ENCODE peak calls at places on chromosomes 5 and 9, in five cellular contexts. Q, P, F, C and Y are unnamed samples.

GRCh38 chr5:59188415-59189225 is 605.7 kb downstream of the RAB3C start:
- DNase-seq in Q (peak; percentile 81), P (peak; percentile 71), F (no peak), C (peak; percentile 40), Y (peak; percentile 65)

GRCh38 chr5:82176115-82176514 is 102.0 kb downstream of the RPS23 start:
- DNase-seq in Q (peak; percentile 16), P (no peak), F (no peak), C (no peak), Y (no peak)

GRCh38 chr5:124908603-124909451 is 162.4 kb upstream of the ZNF608 start:
- DNase-seq in Q (peak; percentile 43), P (no peak), F (peak; percentile 75), C (peak; percentile 45), Y (no peak)

GRCh38 chr9:92253656-92254055 is 39.8 kb downstream of the IARS1 start:
- DNase-seq in Q (no peak), P (no peak), F (no peak), C (no peak), Y (no peak)

GRCh38 chr5:14831006-14831338 is 40.6 kb downstream of the ANKH start:
- DNase-seq in Q (no peak), P (no peak), F (no peak), C (no peak), Y (no peak)

GRCh38 chr5:74104469-74104868 is 478.5 kb downstream of the ARHGEF28 start:
- DNase-seq in Q (no peak), P (no peak), F (no peak), C (no peak), Y (no peak)

GRCh38 chr5:178069909-178070308 is 43.4 kb upstream of the N4BP3 start:
- DNase-seq in Q (peak; percentile 50), P (no peak), F (no peak), C (peak; percentile 28), Y (no peak)

GRCh38 chr5:150172147-150172546 is 5.6 kb downstream of the CDX1 start:
- DNase-seq in Q (peak; percentile 51), P (no peak), F (no peak), C (no peak), Y (no peak)

GRCh38 chr9:13975628-13976250 is 338.2 kb downstream of the NFIB start:
- DNase-seq in Q (peak; percentile 4), P (no peak), F (no peak), C (no peak), Y (no peak)

GRCh38 chr5:148937239-148937638 is 110.8 kb downstream of the ADRB2 start:
- DNase-seq in Q (peak; percentile 12), P (no peak), F (no peak), C (peak; percentile 77), Y (no peak)

DNA sequence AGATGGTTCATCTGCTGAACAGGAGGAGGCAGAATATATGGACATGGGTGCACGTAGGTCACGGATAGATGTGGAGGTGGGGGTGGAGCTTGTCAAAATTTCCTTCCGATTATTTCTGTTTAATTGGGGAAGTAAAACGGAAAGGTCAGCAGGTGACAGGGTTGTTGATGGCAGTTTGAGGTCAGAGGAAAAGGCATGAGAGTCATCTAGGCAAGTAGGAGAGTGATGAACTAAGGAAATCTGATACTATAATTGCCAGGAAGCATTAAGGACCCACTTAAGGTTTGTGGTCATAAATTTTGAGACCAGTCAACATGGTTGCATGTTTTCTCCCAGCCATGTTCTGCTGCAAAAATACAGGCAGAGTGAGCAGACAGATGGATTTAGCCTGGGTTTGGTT is 8.3 kb upstream of the FAM81B start:
- DNase-seq in Q (no peak), P (no peak), F (no peak), C (no peak), Y (no peak)
- H3K4me3 ChIP-seq in Q (no peak overlapping the region), P (no peak overlapping the region), F (no peak overlapping the region), C (no peak overlapping the region), Y (no peak overlapping the region)

DNA sequence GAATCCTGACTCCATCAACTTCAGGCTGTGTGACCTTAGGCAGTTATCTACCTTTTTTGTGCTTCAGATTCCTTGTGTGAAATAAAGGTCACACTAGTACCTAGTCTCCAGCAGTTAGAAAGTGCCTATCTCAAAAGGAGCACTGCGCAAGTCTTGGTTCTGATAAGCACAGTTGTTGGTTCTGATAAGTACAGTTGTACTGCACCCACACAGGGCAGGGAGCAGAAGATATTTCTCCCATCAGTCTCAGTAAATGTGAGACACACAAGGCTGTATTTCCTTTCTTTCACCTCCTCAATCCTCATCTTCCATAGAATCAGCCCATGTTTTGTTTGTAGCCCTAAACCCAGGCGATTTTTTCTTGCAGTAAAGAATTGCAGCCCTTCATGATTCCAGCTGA is 116.6 kb upstream of the DPYSL3 start:
- DNase-seq in Q (no peak), P (no peak), F (no peak), C (no peak), Y (no peak)
- H3K4me1 ChIP-seq in Q (no peaks in the 10 kb centered on the region), P (no peaks in the 10 kb centered on the region), F (no peaks in the 10 kb centered on the region), C (no peaks in the 10 kb centered on the region), Y (no peaks in the 10 kb centered on the region)

DNA sequence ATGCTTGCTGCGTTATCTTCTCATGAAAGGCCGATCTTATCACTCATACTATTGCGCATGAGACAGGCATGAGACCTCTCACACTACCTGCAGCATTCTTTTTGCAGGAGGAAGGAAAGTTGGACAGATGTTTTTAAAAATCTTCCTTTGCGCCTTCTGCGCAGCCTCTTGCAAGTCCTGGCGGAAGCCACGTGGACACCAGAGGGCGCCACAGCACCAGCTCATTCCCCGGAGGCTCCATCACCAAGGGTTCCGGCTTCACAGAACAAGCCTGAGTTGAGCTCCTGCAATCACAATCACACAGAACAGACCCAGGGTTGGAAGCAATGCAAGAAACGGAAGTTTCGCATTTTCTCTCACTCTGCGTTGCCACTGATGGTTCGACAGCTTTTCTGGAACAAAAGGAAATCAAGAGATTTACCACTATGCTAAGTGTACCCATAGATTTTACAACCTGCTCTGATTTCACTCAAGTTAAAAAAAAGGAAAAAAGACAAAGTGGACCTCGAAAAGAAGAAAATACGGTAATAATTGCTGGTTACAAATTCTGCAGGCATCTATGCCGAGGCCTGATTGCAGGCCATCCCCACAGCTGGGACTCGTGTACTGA is 304.8 kb upstream of the MSX2 start:
- DNase-seq in Q (peak; percentile 89), P (peak; percentile 63), F (peak; percentile 15), C (peak; percentile 69), Y (peak; percentile 85)
- H3K4me3 ChIP-seq in Q (no peak overlapping the region), P (no peak overlapping the region), F (no peak overlapping the region), C (peak overlapping the region; percentile 33), Y (peak overlapping the region; percentile 25)

GRCh38 chr9:107313555-107314096 is 30.5 kb downstream of the RAD23B start:
- DNase-seq in Q (no peak), P (no peak), F (no peak), C (no peak), Y (no peak)

GRCh38 chr9:107314763-107315162 is 31.7 kb downstream of the RAD23B start:
- DNase-seq in Q (no peak), P (no peak), F (no peak), C (no peak), Y (no peak)

GRCh38 chr9:107308461-107308860 is 25.4 kb downstream of the RAD23B start:
- DNase-seq in Q (no peak), P (no peak), F (no peak), C (no peak), Y (no peak)

GRCh38 chr9:107309271-107309670 is 26.2 kb downstream of the RAD23B start:
- DNase-seq in Q (no peak), P (no peak), F (peak; percentile 25), C (no peak), Y (no peak)

GRCh38 chr9:107312651-107313050 is 29.6 kb downstream of the RAD23B start:
- DNase-seq in Q (peak; percentile 31), P (no peak), F (no peak), C (no peak), Y (peak; percentile 27)
- H3K4me1 ChIP-seq in Q (no peaks in the 10 kb centered on the region), P (peaks cover 7% of the 10 kb centered on the region), F (peaks cover 10% of the 10 kb centered on the region), C (peaks cover 5% of the 10 kb centered on the region), Y (peaks cover 16% of the 10 kb centered on the region)

DNA sequence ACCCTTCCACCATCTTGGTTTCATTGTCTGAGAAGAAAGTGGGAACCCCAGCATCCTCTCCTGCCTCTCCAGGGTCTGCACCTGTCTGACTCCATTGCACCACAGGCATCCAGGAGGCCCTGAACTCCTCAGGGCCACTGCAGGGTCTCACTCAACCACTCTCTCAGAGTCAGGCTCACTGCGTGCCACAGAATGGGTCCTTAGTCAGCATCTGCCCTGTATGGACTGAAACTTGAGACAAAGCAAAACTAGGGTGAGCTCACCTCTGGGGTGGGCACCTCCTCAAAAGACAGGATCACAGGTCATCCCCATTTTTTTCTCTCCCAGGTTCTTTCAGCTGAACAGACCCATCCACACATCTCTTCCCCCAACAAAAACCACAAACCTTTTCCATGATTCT is 59.2 kb upstream of the CPEB4 start:
- DNase-seq in Q (no peak), P (no peak), F (no peak), C (no peak), Y (no peak)
- H3K4me3 ChIP-seq in Q (no peak overlapping the region), P (no peak overlapping the region), F (no peak overlapping the region), C (no peak overlapping the region), Y (no peak overlapping the region)

GRCh38 chr5:134411546-134412266 is at the start of gene CDKN2AIPNL:
- DNase-seq in Q (peak; percentile 95), P (peak; percentile 90), F (peak; percentile 34), C (peak; percentile 81), Y (peak; percentile 92)
- H3K4me1 ChIP-seq in Q (peaks cover 16% of the 10 kb centered on the region), P (peaks cover 5% of the 10 kb centered on the region), F (peaks cover 4% of the 10 kb centered on the region), C (peaks cover 22% of the 10 kb centered on the region), Y (peaks cover 39% of the 10 kb centered on the region)

DNA sequence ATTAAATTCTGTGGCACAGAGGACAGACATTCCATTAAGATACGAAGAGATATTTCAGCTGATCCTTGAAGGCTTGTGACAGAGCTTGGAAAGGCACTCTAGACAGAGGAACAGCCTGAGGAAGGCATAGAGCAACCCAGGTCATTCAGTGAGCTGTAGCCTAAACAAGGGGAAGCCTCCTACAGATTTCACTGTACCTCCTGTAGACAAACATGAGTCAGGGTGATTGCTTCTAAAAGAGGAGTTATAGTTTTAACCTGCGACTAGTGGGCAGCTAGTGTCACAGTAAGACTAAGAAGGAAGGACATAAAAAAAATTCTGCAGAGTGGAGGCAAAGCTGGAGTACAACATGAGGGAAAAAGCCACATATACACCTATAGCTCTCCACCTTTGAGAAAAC is 43.5 kb upstream of the ANKDD1B start:
- DNase-seq in Q (peak; percentile 67), P (no peak), F (peak; percentile 48), C (peak; percentile 25), Y (no peak)
- H3K4me3 ChIP-seq in Q (peak overlapping the region; percentile 53), P (no peak overlapping the region), F (peak overlapping the region; percentile 20), C (no peak overlapping the region), Y (no peak overlapping the region)